ENCODE peak calls at places on chromosomes 4 and X, in seven cellular contexts. P is endothelial cell, R is stomach, H is uterus, E is HCT116, O is AG04450, I is ovary. Z is an unnamed sample.

GRCh38 chr4:5460106-5460801 is 248.1 kb downstream of the EVC2 start:
- DNase-seq in O (peak; percentile 3), I (no peak), E (peak; percentile 4), P (peak; percentile 62), R (no peak), H (no peak), Z (peak; percentile 44)

GRCh38 chrX:101415180-101416130 is 7.4 kb downstream of the HNRNPH2 start:
- DNase-seq in H (peak; percentile 30), P (peak; percentile 37), R (no peak), O (peak; percentile 63), I (no peak), E (no peak), Z (peak; percentile 23)

GRCh38 chr4:117157360-117157759 is 72.0 kb upstream of the TRAM1L1 start:
- DNase-seq in I (no peak), O (no peak), H (no peak), E (no peak), P (no peak), R (no peak), Z (no peak)

GRCh38 chrX:107602694-107603239 is 25.5 kb upstream of the PRPS1 start:
- DNase-seq in H (no peak), I (no peak), E (no peak), P (no peak), R (no peak), O (no peak), Z (no peak)

GRCh38 chr4:103091601-103092223 is 7.9 kb downstream of the BDH2 start:
- DNase-seq in H (no peak), P (peak; percentile 34), E (peak; percentile 63), I (no peak), R (no peak), O (peak; percentile 32), Z (peak; percentile 15)

GRCh38 chr4:127782025-127782274 is 172 bp upstream of the HSPA4L start:
- DNase-seq in E (peak; percentile 65), P (peak; percentile 90), I (peak; percentile 90), O (peak; percentile 49), H (peak; percentile 84), R (peak; percentile 87), Z (peak; percentile 89)

GRCh38 chrX:134761788-134762187 is 103.5 kb upstream of the PLAC1 start:
- DNase-seq in H (no peak), E (no peak), P (no peak), R (no peak), I (no peak), O (no peak), Z (no peak)

GRCh38 chrX:151982217-151982616 is 7.7 kb upstream of the GABRE start:
- DNase-seq in O (peak; percentile 11), E (no peak), P (no peak), R (no peak), H (no peak), I (no peak), Z (no peak)

GRCh38 chr4:152348670-152349069 is 187.2 kb downstream of the FBXW7 start:
- DNase-seq in O (no peak), P (no peak), I (no peak), H (no peak), E (no peak), R (no peak), Z (no peak)

GRCh38 chr4:74311696-74312313 is 3.5 kb downstream of the EPGN start:
- DNase-seq in O (peak; percentile 13), E (peak; percentile 62), R (no peak), I (no peak), P (peak; percentile 38), H (no peak), Z (peak; percentile 12)

GRCh38 chrX:132216283-132216682 is 3.0 kb downstream of the RAP2C start:
- DNase-seq in I (no peak), E (no peak), H (no peak), R (no peak), O (no peak), P (no peak), Z (peak; percentile 40)

GRCh38 chrX:37846934-37847732 is at the start of gene DYNLT3:
- DNase-seq in H (peak; percentile 74), I (peak; percentile 78), O (no peak), E (peak; percentile 76), R (peak; percentile 86), P (peak; percentile 64), Z (peak; percentile 74)

GRCh38 chrX:20680998-20681397 is 414.3 kb upstream of the RPS6KA3 start:
- DNase-seq in I (no peak), E (no peak), P (no peak), H (no peak), O (no peak), R (no peak), Z (no peak)

GRCh38 chrX:155231163-155231562 is 14.9 kb downstream of the VBP1 start:
- DNase-seq in I (no peak), O (no peak), P (no peak), R (no peak), E (no peak), H (no peak), Z (no peak)

GRCh38 chrX:12308420-12308819 is 170.1 kb downstream of the FRMPD4 start:
- DNase-seq in P (no peak), R (no peak), H (no peak), O (no peak), E (no peak), I (no peak), Z (no peak)

GRCh38 chr4:136650541-136651277 is 881.6 kb downstream of the PCDH18 start:
- DNase-seq in H (no peak), I (no peak), P (no peak), E (peak; percentile 4), O (no peak), R (peak; percentile 49), Z (no peak)

GRCh38 chrX:116285506-116285905 is 115.0 kb downstream of the AGTR2 start:
- DNase-seq in I (no peak), O (no peak), E (no peak), H (no peak), R (no peak), P (no peak), Z (no peak)

GRCh38 chrX:72019487-72019886 is 108.8 kb downstream of the NHSL2 start:
- DNase-seq in E (no peak), P (no peak), O (no peak), I (no peak), H (no peak), R (no peak), Z (no peak)

GRCh38 chrX:72020788-72021187 is 110.1 kb downstream of the NHSL2 start:
- DNase-seq in H (no peak), E (no peak), R (no peak), O (no peak), P (no peak), I (no peak), Z (no peak)

GRCh38 chrX:72020204-72020603 is 109.6 kb downstream of the NHSL2 start:
- DNase-seq in H (peak; percentile 37), I (no peak), O (no peak), E (no peak), R (no peak), P (no peak), Z (no peak)

GRCh38 chrX:72023071-72023470 is 108.6 kb downstream of the RTL5 start:
- DNase-seq in O (no peak), R (peak; percentile 72), H (no peak), P (no peak), I (no peak), E (no peak), Z (no peak)

DNA sequence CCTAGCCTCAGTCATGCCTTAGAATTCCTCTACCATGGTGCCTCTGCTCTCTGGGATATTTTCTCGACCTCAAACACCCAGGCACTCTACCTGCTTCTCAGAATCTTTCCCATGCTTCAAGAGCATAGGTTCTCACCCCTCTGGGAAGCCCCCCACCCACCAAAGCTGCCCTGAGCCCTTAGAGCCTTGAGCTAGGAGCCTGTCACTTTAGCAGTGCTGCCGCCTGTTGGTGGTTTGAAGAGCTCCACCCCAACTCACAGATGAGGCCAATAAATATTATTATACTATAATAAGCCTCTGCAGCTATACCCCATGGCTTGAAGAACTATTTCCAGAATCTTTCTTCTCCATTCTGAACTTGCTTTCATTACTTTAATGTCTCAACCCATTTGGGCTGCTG is 109.7 kb downstream of the RTL5 start:
- DNase-seq in H (no peak), P (peak; percentile 15), O (no peak), R (no peak), I (no peak), E (no peak), Z (no peak)
- TF ChIP-seq CTCF in H (no peak), P (peak; percentile 59), O (peak; percentile 33), R (no peak), I (no peak), E (peak; percentile 56), Z (no peak)

GRCh38 chrX:76850851-76851250 is 423.3 kb downstream of the MAGEE1 start:
- DNase-seq in H (no peak), P (no peak), E (no peak), I (no peak), R (no peak), O (no peak), Z (no peak)
- TF ChIP-seq CTCF in H (no peak), P (no peak), E (peak; percentile 27), I (no peak), R (no peak), O (no peak), Z (no peak)

DNA sequence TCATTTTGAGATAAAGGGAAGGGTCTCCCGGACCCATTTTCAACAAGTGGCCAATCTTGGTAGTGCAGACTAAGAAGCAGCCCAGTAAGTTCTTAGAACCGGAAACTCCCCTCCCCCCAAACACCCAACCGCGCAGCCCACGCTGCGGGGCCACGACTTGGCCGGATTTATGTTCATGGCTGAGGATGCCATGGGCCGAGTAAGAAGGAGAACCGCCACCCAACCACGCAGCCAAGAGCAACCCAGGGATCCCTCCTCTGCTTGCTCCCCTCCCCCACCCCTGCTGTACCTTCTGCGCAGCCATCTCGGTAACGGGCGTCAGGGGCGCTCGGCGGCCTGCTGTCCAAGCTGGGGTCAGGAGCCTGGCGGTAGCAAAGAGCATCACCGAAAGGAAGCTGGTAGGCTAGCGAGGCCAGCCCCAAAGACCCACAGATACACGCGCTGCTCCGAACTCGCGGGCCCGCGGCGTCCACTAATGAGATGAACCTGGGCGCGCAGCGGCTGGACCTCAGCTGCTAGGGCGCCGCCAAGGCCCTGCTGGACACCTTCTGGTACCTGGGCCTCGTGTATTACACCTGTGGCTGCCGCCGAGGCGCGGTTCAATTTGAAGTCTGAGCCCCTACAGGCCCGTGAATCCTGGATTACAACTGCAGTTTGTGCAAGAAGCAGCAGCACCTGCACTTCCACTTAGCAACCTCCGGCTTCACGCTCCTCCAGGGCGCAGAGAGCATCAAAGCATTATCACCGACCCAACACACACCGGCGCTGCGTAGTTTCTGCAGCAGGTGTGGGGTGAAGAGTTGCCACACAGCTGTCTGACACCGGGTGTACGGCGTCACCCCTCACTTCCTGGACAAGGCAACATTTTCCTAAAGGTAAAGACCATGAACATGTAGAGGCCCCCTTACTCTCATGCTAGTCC is 63.4 kb downstream of the NUDT10 start:
- DNase-seq in R (no peak), I (peak; percentile 62), P (peak; percentile 58), H (peak; percentile 34), E (no peak), O (no peak), Z (no peak)
- TF ChIP-seq CTCF in R (no peak), I (peak; percentile 51), P (no peak), H (peak; percentile 7), E (no peak), O (no peak), Z (no peak)

DNA sequence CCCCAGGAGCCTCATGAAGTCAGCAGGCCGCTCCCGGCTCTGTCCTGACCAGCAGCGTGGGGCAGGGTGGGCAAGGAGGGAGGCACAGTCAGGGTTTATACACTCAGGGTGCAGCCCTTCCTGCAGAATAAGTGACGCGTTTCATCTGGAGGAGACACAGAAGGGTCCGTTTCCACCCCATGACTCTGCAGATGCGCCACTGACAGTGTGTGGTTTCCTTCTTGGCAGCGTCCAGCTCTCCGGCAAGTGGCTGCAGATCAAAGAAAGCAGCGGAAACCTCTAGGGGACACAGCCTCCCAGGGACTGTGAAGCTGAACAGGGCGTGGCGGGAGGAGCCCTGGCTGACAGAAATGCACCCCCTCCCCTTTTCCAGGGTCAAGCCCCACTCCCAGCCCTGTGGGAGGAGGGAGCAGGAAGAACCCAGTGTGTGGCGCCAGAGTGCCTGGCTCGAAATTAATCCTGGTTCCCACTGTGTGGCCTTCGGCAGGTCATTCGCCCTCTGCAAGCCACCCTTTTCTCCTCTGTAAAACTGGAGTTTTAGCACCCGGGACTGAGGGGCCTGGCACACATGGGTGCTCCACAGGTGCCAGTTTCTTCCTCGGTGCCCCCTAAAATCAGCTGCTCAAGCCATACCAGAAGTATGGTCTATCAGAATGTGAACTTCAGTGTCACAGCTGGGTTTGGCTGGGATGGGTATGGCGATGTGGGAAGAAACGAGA is 17.3 kb upstream of the TBC1D14 start:
- DNase-seq in I (no peak), H (no peak), P (no peak), E (no peak), R (peak; percentile 48), O (no peak), Z (peak; percentile 58)
- TF ChIP-seq CTCF in I (no peak), H (no peak), P (no peak), E (no peak), R (no peak), O (no peak), Z (no peak)

Z was measured in nephron progenitor cell.